ENCODE peak calls at places on chromosomes 13 and 19, in five cellular contexts. I, P, H, K and Y are unnamed samples.

GRCh38 chr13:75910591-75910990 is 274.5 kb downstream of the LMO7 start:
- DNase-seq in H (no peak), I (no peak), P (no peak), K (no peak), Y (no peak)

GRCh38 chr13:112714772-112715569 is 25.1 kb downstream of the ATP11A start:
- DNase-seq in K (peak; percentile 71), P (no peak), I (no peak), H (no peak), Y (no peak)

GRCh38 chr19:45955905-45956608 is 17.6 kb downstream of the NOVA2 start:
- DNase-seq in I (peak; percentile 35), P (no peak), K (no peak), H (peak; percentile 99), Y (no peak)

GRCh38 chr19:1434577-1435060 is 3.6 kb upstream of the RPS15 start:
- DNase-seq in P (no peak), H (no peak), K (no peak), I (no peak), Y (no peak)

GRCh38 chr13:110617326-110618072 is 2.2 kb downstream of the NAXD start:
- DNase-seq in H (peak; percentile 88), K (no peak), I (no peak), P (no peak), Y (peak; percentile 54)

GRCh38 chr13:20121154-20121515 is 39.7 kb downstream of the GJA3 start:
- DNase-seq in I (no peak), P (no peak), H (no peak), K (peak; percentile 34), Y (no peak)

GRCh38 chr13:99995503-99996176 is 14.1 kb downstream of the ZIC2 start:
- DNase-seq in H (peak; percentile 55), I (no peak), K (no peak), P (no peak), Y (no peak)

GRCh38 chr13:101417043-101417406 is 717 bp upstream of the NALCN start:
- DNase-seq in P (no peak), K (no peak), I (no peak), H (no peak), Y (no peak)

GRCh38 chr19:8539621-8540149 is 25.7 kb upstream of the ZNF414 start:
- DNase-seq in H (no peak), I (no peak), K (no peak), P (no peak), Y (no peak)

GRCh38 chr13:40963927-40964326 is 55.2 kb downstream of the ELF1 start:
- DNase-seq in K (no peak), I (peak; percentile 45), H (no peak), P (no peak), Y (no peak)

GRCh38 chr13:89061821-89062220 is 1390.7 kb downstream of the SLITRK5 start:
- DNase-seq in H (no peak), P (no peak), I (no peak), K (no peak), Y (no peak)

GRCh38 chr13:106415971-106416370 is 119.5 kb downstream of the EFNB2 start:
- DNase-seq in K (no peak), I (no peak), H (no peak), P (no peak), Y (no peak)

GRCh38 chr19:1512671-1513491 is at the start of gene ADAMTSL5:
- DNase-seq in K (no peak), P (no peak), H (no peak), I (no peak), Y (peak; percentile 44)

GRCh38 chr13:84377071-84377470 is 494.8 kb upstream of the SLITRK1 start:
- DNase-seq in K (no peak), P (no peak), H (no peak), I (no peak), Y (no peak)

GRCh38 chr13:93473441-93474270 is 247.0 kb downstream of the GPC6 start:
- DNase-seq in P (no peak), K (no peak), H (no peak), I (no peak), Y (no peak)

GRCh38 chr13:31278874-31279273 is 79.1 kb downstream of the B3GLCT start:
- DNase-seq in H (no peak), P (no peak), K (no peak), I (no peak), Y (no peak)

GRCh38 chr13:65133094-65133493 is 2097.0 kb downstream of the PCDH9 start:
- DNase-seq in H (no peak), I (peak; percentile 46), K (no peak), P (peak; percentile 13), Y (no peak)

GRCh38 chr13:110261166-110262081 is 45.5 kb downstream of the COL4A1 start:
- DNase-seq in H (peak; percentile 21), K (no peak), P (no peak), I (no peak), Y (peak; percentile 66)

GRCh38 chr13:31172535-31172934 is 10.8 kb upstream of the HSPH1 start:
- DNase-seq in I (peak; percentile 31), P (no peak), H (peak; percentile 66), K (no peak), Y (no peak)

GRCh38 chr13:52848455-52849190 is at the start of gene PCDH8:
- DNase-seq in H (no peak), K (no peak), I (no peak), P (no peak), Y (no peak)

GRCh38 chr13:110713981-110714797 is 689 bp downstream of the ING1 start:
- DNase-seq in H (peak; percentile 47), P (no peak), I (no peak), K (no peak), Y (peak; percentile 47)

GRCh38 chr19:291561-292280 is 518 bp upstream of the PLPP2 start:
- DNase-seq in I (no peak), K (peak; percentile 70), H (no peak), P (no peak), Y (no peak)

DNA sequence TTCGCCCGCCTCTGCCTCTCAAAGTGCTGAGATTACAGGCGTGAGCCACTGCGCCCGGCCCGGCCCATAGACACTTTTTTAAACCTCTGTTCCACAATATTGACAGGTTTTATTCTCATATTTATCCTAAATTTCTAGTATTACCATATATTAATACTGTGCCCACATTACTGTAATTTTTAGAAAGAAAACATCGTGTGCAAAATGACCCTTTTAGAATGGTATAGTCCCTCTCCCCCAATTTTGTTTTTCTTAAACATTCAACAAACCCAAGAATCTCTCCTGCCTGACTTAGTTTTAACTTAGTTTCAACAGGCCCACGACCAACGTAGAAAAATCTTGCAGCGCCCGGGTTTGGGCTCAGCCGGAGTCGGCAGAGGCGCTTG is 9.1 kb downstream of the CDX2 start:
- DNase-seq in P (no peak), K (no peak), H (no peak), I (no peak), Y (no peak)
- H3K4me3 ChIP-seq in P (no peak overlapping the region), K (peak overlapping the region; percentile 45), H (no peak overlapping the region), I (no peak overlapping the region), Y (no peak overlapping the region)

DNA sequence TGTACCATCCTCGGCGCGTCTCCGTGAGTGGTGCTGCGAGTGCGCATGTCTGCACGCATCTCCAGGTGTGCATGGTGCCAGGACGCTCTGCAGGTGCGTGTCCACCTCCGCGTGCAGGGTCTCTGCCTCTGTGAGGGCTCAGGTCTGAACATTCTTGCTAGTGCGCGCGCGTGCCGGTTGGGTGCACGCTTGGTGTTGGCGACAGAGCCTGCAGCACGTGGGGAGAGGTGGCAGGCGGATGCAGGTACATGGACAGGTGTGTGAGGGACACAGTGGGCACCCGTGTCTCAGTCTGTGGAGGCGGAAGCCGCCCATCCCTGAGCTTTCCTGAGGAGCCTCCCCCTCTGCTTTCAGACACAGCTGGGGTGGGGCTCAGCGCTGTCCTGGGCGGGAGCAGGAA is 4.9 kb upstream of the OR10H2 start:
- DNase-seq in I (no peak), P (no peak), K (no peak), H (no peak), Y (no peak)
- TF ChIP-seq POLR2AphosphoS5 in I (no peak), P (no peak), K (no peak), H (no peak), Y (no peak)

GRCh38 chr13:69681722-69682121 is 425.9 kb upstream of the ATXN8OS start:
- DNase-seq in I (no peak), P (no peak), K (no peak), H (no peak), Y (no peak)

DNA sequence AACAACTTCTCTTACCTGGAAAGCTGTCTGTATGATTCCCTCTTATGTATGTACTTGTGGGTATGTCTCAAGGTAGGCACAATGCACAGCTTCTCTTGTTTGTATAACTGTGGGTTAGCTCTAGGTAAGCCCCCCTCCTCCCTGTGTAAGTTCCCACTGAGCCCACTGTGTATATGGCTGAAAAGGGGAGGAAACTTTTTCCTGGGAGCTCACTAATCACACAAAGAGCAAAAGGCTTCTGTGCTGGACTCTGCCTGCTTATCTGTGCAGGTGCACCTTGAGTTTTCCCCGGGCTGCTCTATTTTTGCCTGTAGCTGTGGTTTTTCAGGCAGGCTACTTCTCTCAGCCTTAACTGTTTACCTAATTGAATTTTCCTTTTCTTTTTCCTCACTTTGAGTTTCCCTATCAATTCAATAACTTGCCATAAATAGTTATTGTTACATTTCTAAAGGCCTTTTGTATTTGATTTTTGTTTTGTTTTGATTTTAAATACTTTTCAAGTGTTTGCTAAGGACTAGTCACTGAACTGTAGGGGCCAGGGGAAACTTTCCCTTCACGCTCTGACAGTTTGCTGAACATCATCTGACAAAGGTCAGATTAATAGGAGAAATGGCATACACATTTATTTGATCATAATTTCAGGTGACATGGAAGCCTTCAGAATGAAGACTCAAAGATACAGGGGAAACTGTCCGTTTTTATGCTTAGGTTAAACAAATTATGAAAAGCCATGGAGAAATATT is 423.5 kb upstream of the ATXN8OS start:
- DNase-seq in K (no peak), P (no peak), H (no peak), I (no peak), Y (no peak)
- H3K4me1 ChIP-seq in K (no peaks in the 10 kb centered on the region), P (no peaks in the 10 kb centered on the region), H (no peaks in the 10 kb centered on the region), I (no peaks in the 10 kb centered on the region), Y (no peaks in the 10 kb centered on the region)

GRCh38 chr19:48868196-48868886 is at the start of gene PLEKHA4:
- DNase-seq in K (peak; percentile 86), I (no peak), H (peak; percentile 37), P (no peak), Y (no peak)
- H3K4me3 ChIP-seq in K (peak within 1 kb of the TSS; percentile 40), I (peak within 1 kb of the TSS; percentile 38), H (peak within 1 kb of the TSS; percentile 23), P (peak within 1 kb of the TSS; percentile 4), Y (no peak within 1 kb of the TSS)

GRCh38 chr19:3198901-3199700 is 13.4 kb downstream of the NCLN start:
- DNase-seq in P (no peak), K (no peak), I (no peak), H (no peak), Y (peak; percentile 75)
- TF ChIP-seq POLR2AphosphoS5 in P (no peak), K (no peak), I (no peak), H (no peak), Y (no peak)